ENCODE peak calls at places on chromosomes 12 and 14, in eight cellular contexts. V is fibroblast of the aortic adventitia, P is GM12865, Q is ovary, F is AG09309, J is PC-3, Y is body of pancreas, O is foreskin fibroblast. E is an unnamed sample.

GRCh38 chr12:6703631-6704030 is 3.0 kb upstream of the PIANP start:
- DNase-seq in V (no peak), P (peak; percentile 31), Q (no peak), F (no peak), J (no peak), Y (no peak), O (peak; percentile 53), E (no peak)

GRCh38 chr14:78519863-78520262 is 349.7 kb downstream of the NRXN3 start:
- DNase-seq in V (peak; percentile 9), P (peak; percentile 48), Q (no peak), F (no peak), J (peak; percentile 26), Y (peak; percentile 8), O (peak; percentile 6), E (no peak)

GRCh38 chr14:98886982-98887381 is 385.0 kb downstream of the BCL11B start:
- DNase-seq in V (no peak), P (no peak), Q (no peak), F (no peak), J (no peak), Y (no peak), O (no peak), E (no peak)

GRCh38 chr12:12715459-12716150 is 1.6 kb upstream of the CDKN1B start:
- DNase-seq in V (no peak), P (peak; percentile 92), Q (no peak), F (no peak), J (peak; percentile 5), Y (no peak), O (peak; percentile 34), E (no peak)

GRCh38 chr12:93442411-93443340 is 929 bp upstream of the UBE2N start:
- DNase-seq in V (no peak), P (no peak), Q (no peak), F (no peak), J (peak; percentile 24), Y (no peak), O (peak; percentile 17), E (no peak)

GRCh38 chr12:28023156-28023887 is 50.8 kb upstream of the PTHLH start:
- DNase-seq in V (peak; percentile 84), P (no peak), Q (no peak), F (peak; percentile 78), J (peak; percentile 100), Y (no peak), O (peak; percentile 90), E (no peak)

GRCh38 chr12:3884671-3885070 is 11.5 kb upstream of the PARP11 start:
- DNase-seq in V (no peak), P (no peak), Q (no peak), F (no peak), J (no peak), Y (no peak), O (no peak), E (no peak)

GRCh38 chr12:122116707-122117535 is 38.4 kb downstream of the MLXIP start:
- DNase-seq in V (no peak), P (no peak), Q (no peak), F (no peak), J (no peak), Y (peak; percentile 67), O (no peak), E (no peak)

GRCh38 chr12:8064131-8064530 is 2.0 kb downstream of the C3AR1 start:
- DNase-seq in V (no peak), P (no peak), Q (no peak), F (no peak), J (no peak), Y (no peak), O (no peak), E (no peak)

GRCh38 chr12:104370989-104371870 is 67.7 kb downstream of the EID3 start:
- DNase-seq in V (peak; percentile 61), P (no peak), Q (no peak), F (no peak), J (peak; percentile 99), Y (no peak), O (peak; percentile 56), E (no peak)

GRCh38 chr14:104699426-104699748 is 10.0 kb downstream of the INF2 start:
- DNase-seq in V (no peak), P (no peak), Q (no peak), F (no peak), J (no peak), Y (no peak), O (no peak), E (no peak)

GRCh38 chr12:93223440-93224426 is 154.0 kb upstream of the NUDT4 start:
- DNase-seq in V (peak; percentile 52), P (no peak), Q (no peak), F (no peak), J (peak; percentile 66), Y (no peak), O (peak; percentile 62), E (no peak)

GRCh38 chr14:69114763-69115162 is 38.2 kb downstream of the DCAF5 start:
- DNase-seq in V (no peak), P (no peak), Q (no peak), F (no peak), J (no peak), Y (no peak), O (no peak), E (no peak)

GRCh38 chr12:67943295-67943892 is 45.9 kb upstream of the IFNG-AS1 start:
- DNase-seq in V (peak; percentile 86), P (peak; percentile 74), Q (peak; percentile 41), F (peak; percentile 51), J (peak; percentile 90), Y (peak; percentile 88), O (peak; percentile 86), E (no peak)

GRCh38 chr14:91004987-91005386 is 55.5 kb downstream of the RPS6KA5 start:
- DNase-seq in V (peak; percentile 62), P (no peak), Q (no peak), F (no peak), J (no peak), Y (no peak), O (no peak), E (no peak)

GRCh38 chr12:108570743-108571603 is 8.6 kb downstream of the ISCU start:
- DNase-seq in V (peak; percentile 84), P (peak; percentile 77), Q (no peak), F (no peak), J (peak; percentile 51), Y (no peak), O (peak; percentile 85), E (no peak)

GRCh38 chr12:52318241-52318990 is 2.8 kb downstream of the KRT83 start:
- DNase-seq in V (no peak), P (no peak), Q (no peak), F (no peak), J (no peak), Y (no peak), O (no peak), E (no peak)

GRCh38 chr14:91858536-91859275 is 8.6 kb downstream of the TC2N start:
- DNase-seq in V (peak; percentile 51), P (peak; percentile 67), Q (no peak), F (peak; percentile 52), J (peak; percentile 63), Y (peak; percentile 52), O (peak; percentile 92), E (no peak)

GRCh38 chr14:39339003-39339402 is 93.2 kb downstream of the FBXO33 start:
- DNase-seq in V (no peak), P (no peak), Q (no peak), F (no peak), J (no peak), Y (peak; percentile 3), O (no peak), E (no peak)

GRCh38 chr14:106037380-106037779 is 511.0 kb downstream of the TMEM121 start:
- DNase-seq in V (no peak), P (no peak), Q (no peak), F (no peak), J (peak; percentile 4), Y (no peak), O (no peak), E (no peak)

GRCh38 chr12:91577586-91578539 is 395.2 kb upstream of the DCN start:
- DNase-seq in V (peak; percentile 53), P (peak; percentile 18), Q (no peak), F (no peak), J (peak; percentile 66), Y (no peak), O (peak; percentile 43), E (no peak)

DNA sequence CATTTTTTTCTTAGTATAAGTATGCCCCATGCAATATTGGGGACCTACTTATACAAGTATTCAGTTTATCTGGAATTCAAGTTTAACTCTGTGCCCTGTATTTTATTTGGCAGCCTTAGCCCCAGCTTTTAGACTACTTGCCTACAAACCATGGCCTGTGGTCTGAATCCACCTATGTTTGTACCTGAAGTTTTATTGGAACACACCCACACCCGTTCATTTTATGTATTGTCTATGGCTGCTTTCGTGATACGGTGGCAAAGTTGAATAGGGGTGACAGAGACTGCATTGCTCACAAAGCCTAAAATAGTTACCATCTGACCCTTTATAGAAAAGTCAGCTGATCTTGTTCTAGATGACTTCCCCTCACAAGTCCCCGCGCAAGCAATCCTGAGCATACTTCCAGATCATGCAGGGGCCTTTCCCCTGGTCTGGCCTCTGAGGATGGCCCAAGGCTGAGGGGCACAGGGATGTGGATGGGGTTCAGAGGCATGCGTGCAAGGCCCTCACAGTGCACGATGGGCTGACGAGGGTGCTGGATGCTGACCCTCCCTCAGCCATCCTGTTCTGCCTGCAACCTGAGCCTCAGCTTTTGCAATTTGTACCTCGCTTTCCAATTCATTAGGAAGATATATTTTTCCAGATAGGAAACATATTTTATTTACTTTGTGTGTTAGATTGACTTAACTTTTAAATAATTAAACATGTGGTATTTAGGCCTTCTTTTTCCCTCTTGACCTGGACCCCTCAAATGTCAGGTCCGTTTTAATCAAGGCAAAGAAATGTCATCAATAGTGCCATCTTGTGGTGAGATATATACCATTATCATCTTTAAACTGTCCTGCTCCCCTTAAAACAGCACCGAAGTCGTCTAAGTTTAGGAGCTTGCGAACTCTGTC is 527.3 kb upstream of the CCDC196 start:
- DNase-seq in V (peak; percentile 56), P (peak; percentile 47), Q (no peak), F (no peak), J (peak; percentile 55), Y (no peak), O (peak; percentile 45), E (no peak)
- TF ChIP-seq CTCF in V (peak; percentile 38), P (peak; percentile 34), Q (no peak), F (peak; percentile 44), J (peak; percentile 75), Y (peak; percentile 51), O (peak; percentile 22), E (peak; percentile 50)

DNA sequence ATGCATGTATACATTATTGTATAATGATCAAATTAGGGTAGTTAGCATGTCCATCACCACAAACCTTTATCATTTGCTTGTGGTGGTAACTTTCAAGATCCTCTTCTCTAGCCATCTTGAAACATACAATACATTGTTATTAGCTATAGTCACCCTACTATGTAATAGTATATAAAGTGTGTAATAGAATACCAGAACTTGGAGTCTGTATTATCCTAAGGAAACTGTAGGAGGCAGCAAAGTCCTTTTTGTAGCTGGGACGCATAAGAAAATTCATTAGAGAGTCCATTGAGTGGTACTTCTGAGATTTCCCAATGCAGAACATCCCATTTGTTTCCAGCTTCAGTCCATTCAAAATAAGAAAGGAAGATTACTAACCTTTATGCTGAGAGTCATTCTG is 325.9 kb upstream of the LRFN5 start:
- DNase-seq in V (peak; percentile 22), P (no peak), Q (no peak), F (no peak), J (peak; percentile 66), Y (no peak), O (no peak), E (no peak)
- TF ChIP-seq CTCF in V (no peak), P (no peak), Q (no peak), F (no peak), J (peak; percentile 66), Y (no peak), O (no peak), E (peak; percentile 27)

GRCh38 chr12:31011746-31012567 is 61.7 kb upstream of the DDX11 start:
- DNase-seq in V (no peak), P (no peak), Q (no peak), F (no peak), J (no peak), Y (no peak), O (no peak), E (no peak)
- TF ChIP-seq CTCF in V (peak; percentile 32), P (peak; percentile 35), Q (no peak), F (peak; percentile 44), J (no peak), Y (peak; percentile 22), O (no peak), E (peak; percentile 42)

GRCh38 chr12:54140958-54141388 is 47.8 kb downstream of the SMUG1 start:
- DNase-seq in V (peak; percentile 65), P (no peak), Q (peak; percentile 53), F (no peak), J (no peak), Y (no peak), O (peak; percentile 70), E (no peak)
- TF ChIP-seq CTCF in V (peak; percentile 7), P (no peak), Q (no peak), F (no peak), J (no peak), Y (no peak), O (no peak), E (no peak)